ENCODE peak calls at places on chromosome 5, in five cellular contexts. W is H1, X is IMR-90, S is neuronal stem cell, N is mesenchymal stem cell. K is an unnamed sample.
A peak's percentile ranks its signal among the peaks of the same experiment; 100 is the strongest.

GRCh38 chr5:122656107-122656506 is 118.8 kb upstream of the SNX2 start:
- DNase-seq in W (no peak), X (no peak), S (no peak), N (no peak), K (no peak)

GRCh38 chr5:77282337-77283027 is 72.0 kb downstream of the PDE8B start:
- DNase-seq in W (no peak), X (peak; percentile 88), S (no peak), N (no peak), K (peak; percentile 48)

GRCh38 chr5:93421498-93421897 is 159.5 kb downstream of the NR2F1-AS1 start:
- DNase-seq in W (peak; percentile 57), X (no peak), S (peak; percentile 69), N (no peak), K (peak; percentile 80)

GRCh38 chr5:94618029-94618492 is 343 bp downstream of the KIAA0825 start:
- DNase-seq in W (no peak), X (peak; percentile 57), S (no peak), N (peak; percentile 83), K (peak; percentile 67)

GRCh38 chr5:141135030-141135717 is at the start of gene PCDHB5:
- DNase-seq in W (peak; percentile 86), X (no peak), S (no peak), N (peak; percentile 67), K (peak; percentile 68)

GRCh38 chr5:74314906-74315305 is 325.6 kb downstream of the ENC1 start:
- DNase-seq in W (no peak), X (no peak), S (no peak), N (no peak), K (no peak)

GRCh38 chr5:178121450-178122276 is 8.3 kb downstream of the N4BP3 start:
- DNase-seq in W (no peak), X (no peak), S (no peak), N (no peak), K (no peak)

GRCh38 chr5:115414406-115415142 is 118.1 kb upstream of the CCDC112 start:
- DNase-seq in W (no peak), X (peak; percentile 99), S (no peak), N (peak; percentile 95), K (no peak)

GRCh38 chr5:151303666-151304065 is at the start of gene SLC36A3:
- DNase-seq in W (no peak), X (no peak), S (no peak), N (no peak), K (no peak)

GRCh38 chr5:109454726-109455505 is 45.1 kb upstream of the PJA2 start:
- DNase-seq in W (no peak), X (peak; percentile 35), S (no peak), N (peak; percentile 79), K (no peak)

GRCh38 chr5:16963821-16964220 is 27.7 kb upstream of the MYO10 start:
- DNase-seq in W (no peak), X (no peak), S (no peak), N (no peak), K (no peak)

GRCh38 chr5:35430381-35431162 is 187.1 kb upstream of the SPEF2 start:
- DNase-seq in W (no peak), X (no peak), S (no peak), N (no peak), K (no peak)

GRCh38 chr5:106154280-106154716 is 1516.4 kb downstream of the EFNA5 start:
- DNase-seq in W (no peak), X (no peak), S (no peak), N (no peak), K (peak; percentile 80)

GRCh38 chr5:94028001-94028400 is 286.6 kb upstream of the POU5F2 start:
- DNase-seq in W (no peak), X (peak; percentile 4), S (no peak), N (no peak), K (no peak)

GRCh38 chr5:82467006-82467561 is 188.9 kb upstream of the RPS23 start:
- DNase-seq in W (no peak), X (no peak), S (no peak), N (no peak), K (no peak)

GRCh38 chr5:175895701-175896102 is 24.3 kb downstream of the CPLX2 start:
- DNase-seq in W (no peak), X (no peak), S (no peak), N (no peak), K (no peak)

GRCh38 chr5:174327317-174327864 is 281.9 kb downstream of the NSG2 start:
- DNase-seq in W (peak; percentile 88), X (peak; percentile 69), S (peak; percentile 75), N (peak; percentile 77), K (peak; percentile 93)

GRCh38 chr5:169796731-169797130 is 159.7 kb downstream of the DOCK2 start:
- DNase-seq in W (no peak), X (no peak), S (no peak), N (no peak), K (no peak)

GRCh38 chr5:61202213-61202612 is 39.9 kb upstream of the SMIM15 start:
- DNase-seq in W (no peak), X (peak; percentile 66), S (no peak), N (no peak), K (no peak)

GRCh38 chr5:128687930-128688329 is 149.9 kb upstream of the FBN2 start:
- DNase-seq in W (no peak), X (no peak), S (no peak), N (no peak), K (no peak)

GRCh38 chr5:44568519-44568918 is 179.3 kb upstream of the FGF10 start:
- DNase-seq in W (no peak), X (no peak), S (no peak), N (no peak), K (no peak)

GRCh38 chr5:175246242-175246891 is 197.6 kb downstream of the DRD1 start:
- DNase-seq in W (no peak), X (peak; percentile 98), S (no peak), N (peak; percentile 61), K (no peak)

GRCh38 chr5:150514708-150515211 is 6.8 kb downstream of the NDST1 start:
- DNase-seq in W (no peak), X (peak; percentile 54), S (no peak), N (peak; percentile 64), K (no peak)

GRCh38 chr5:54261596-54261995 is 48.8 kb downstream of the ARL15 start:
- DNase-seq in W (no peak), X (no peak), S (no peak), N (no peak), K (no peak)

GRCh38 chr5:153159611-153160010 is 330.9 kb upstream of the GRIA1 start:
- DNase-seq in W (no peak), X (no peak), S (no peak), N (peak; percentile 60), K (no peak)

GRCh38 chr5:119393746-119394145 is 37.9 kb downstream of the TNFAIP8 start:
- DNase-seq in W (no peak), X (peak; percentile 81), S (no peak), N (peak; percentile 30), K (no peak)

GRCh38 chr5:141821430-141821925 is 56.7 kb downstream of the PCDH1 start:
- DNase-seq in W (no peak), X (peak; percentile 94), S (no peak), N (peak; percentile 85), K (peak; percentile 59)

GRCh38 chr5:137751869-137752491 is 2.2 kb downstream of the HNRNPA0 start:
- DNase-seq in W (no peak), X (peak; percentile 80), S (peak; percentile 45), N (peak; percentile 87), K (no peak)

GRCh38 chr5:58406394-58406793 is 53.5 kb downstream of the PLK2 start:
- DNase-seq in W (no peak), X (no peak), S (no peak), N (no peak), K (peak; percentile 33)

GRCh38 chr5:143231426-143231825 is 172.1 kb downstream of the NR3C1 start:
- DNase-seq in W (no peak), X (peak; percentile 17), S (no peak), N (no peak), K (no peak)

GRCh38 chr5:88093765-88094164 is 174.9 kb downstream of the TMEM161B start:
- DNase-seq in W (no peak), X (no peak), S (no peak), N (no peak), K (no peak)

GRCh38 chr5:143196601-143197259 is 206.8 kb downstream of the NR3C1 start:
- DNase-seq in W (no peak), X (no peak), S (no peak), N (no peak), K (no peak)

GRCh38 chr5:174376056-174376455 is 330.6 kb downstream of the NSG2 start:
- DNase-seq in W (no peak), X (no peak), S (no peak), N (no peak), K (no peak)

GRCh38 chr5:53161876-53162275 is 52.3 kb upstream of the MOCS2 start:
- DNase-seq in W (no peak), X (peak; percentile 50), S (no peak), N (peak; percentile 43), K (no peak)

GRCh38 chr5:23013395-23013994 is 160.4 kb upstream of the CDH12 start:
- DNase-seq in W (no peak), X (no peak), S (no peak), N (peak; percentile 21), K (no peak)

GRCh38 chr5:38645508-38645907 is 89.1 kb upstream of the LIFR start:
- DNase-seq in W (no peak), X (no peak), S (no peak), N (peak; percentile 22), K (no peak)

GRCh38 chr5:150295741-150296486 is 6.3 kb upstream of the CAMK2A start:
- DNase-seq in W (no peak), X (no peak), S (no peak), N (no peak), K (no peak)

GRCh38 chr5:5145651-5146529 is 5.8 kb downstream of the ADAMTS16 start:
- DNase-seq in W (no peak), X (peak; percentile 33), S (no peak), N (peak; percentile 3), K (no peak)

GRCh38 chr5:598564-598890 is 13.6 kb upstream of the CEP72 start:
- DNase-seq in W (no peak), X (no peak), S (no peak), N (no peak), K (no peak)
- H3K4me2 ChIP-seq in W (no peak overlapping the region), X (no peak overlapping the region), S (no peak overlapping the region), N (no peak overlapping the region), K (no peak overlapping the region)

GRCh38 chr5:56814963-56815656 is at the start of gene MAP3K1:
- DNase-seq in W (peak; percentile 86), X (peak; percentile 60), S (peak; percentile 86), N (peak; percentile 58), K (peak; percentile 80)
- H4K91ac ChIP-seq in W (no peak within 1 kb of the TSS), X (peak within 1 kb of the TSS; percentile 66), S (no peak within 1 kb of the TSS), N (peak within 1 kb of the TSS; percentile 96), K (no peak within 1 kb of the TSS)

GRCh38 chr5:42590566-42590965 is 166.1 kb upstream of the CCDC152 start:
- DNase-seq in W (no peak), X (no peak), S (no peak), N (no peak), K (no peak)
- H3K4me2 ChIP-seq in W (no peak overlapping the region), X (no peak overlapping the region), S (no peak overlapping the region), N (no peak overlapping the region), K (no peak overlapping the region)

DNA sequence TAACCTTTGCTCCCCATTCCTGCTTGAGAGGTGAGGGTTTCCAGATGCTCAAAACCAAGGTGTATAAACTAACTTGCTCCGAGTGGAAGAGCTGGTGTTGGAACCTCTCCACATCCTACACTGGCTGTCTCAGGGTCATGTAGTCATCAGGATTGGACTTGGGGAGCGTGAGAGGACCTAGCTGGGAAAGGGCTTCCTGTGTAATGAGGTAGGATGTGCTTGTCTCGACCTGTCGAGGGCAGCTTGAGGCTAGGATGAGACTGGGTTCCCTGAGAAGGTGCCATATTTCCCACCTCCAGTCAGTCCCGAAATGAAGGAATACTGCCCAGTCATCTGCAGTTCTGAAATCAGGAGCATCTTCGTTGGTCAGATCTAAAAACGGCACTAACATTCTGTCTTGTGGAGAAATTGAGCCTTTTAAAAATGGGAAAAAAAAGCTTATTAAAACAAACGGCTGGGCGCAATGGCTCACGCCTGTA is 1.3 kb downstream of the CCNI2 start:
- DNase-seq in W (no peak), X (no peak), S (no peak), N (no peak), K (no peak)
- H4K91ac ChIP-seq in W (no peak overlapping the region), X (no peak overlapping the region), S (no peak overlapping the region), N (no peak overlapping the region), K (no peak overlapping the region)

K was measured in H9.